ENCODE peak calls at places on chromosomes 7 and 10, in seven cellular contexts. W, G, E, D, K, N and Q are unnamed samples. For H3K4me1, the result is how much of the 10 kb centered on the place peaks cover.

GRCh38 chr7:139133335-139134139 is 24.0 kb upstream of the ZC3HAV1 start:
- DNase-seq in N (peak), W (peak), K (peak), D (peak), G (peak), E (peak), Q (peak)

GRCh38 chr7:93921190-93921585 is 347 bp upstream of the GNG11 start:
- DNase-seq in W (no peak), N (no peak), G (no peak), E (no peak), D (no peak), K (no peak), Q (no peak)

GRCh38 chr10:60433684-60434083 is 44.0 kb upstream of the ANK3 start:
- DNase-seq in G (no peak), K (no peak), N (no peak), E (no peak), W (no peak), D (no peak), Q (no peak)

GRCh38 chr7:36047254-36047653 is 105.8 kb upstream of the EEPD1 start:
- DNase-seq in N (no peak), W (no peak), D (no peak), E (no peak), G (no peak), K (no peak), Q (no peak)

GRCh38 chr7:91567111-91568012 is 303.1 kb downstream of the FZD1 start:
- DNase-seq in K (no peak), D (no peak), W (no peak), E (no peak), G (no peak), N (no peak), Q (no peak)

GRCh38 chr7:26087321-26088091 is 64.5 kb upstream of the NFE2L3 start:
- DNase-seq in D (no peak), W (peak), K (no peak), G (no peak), N (no peak), E (no peak), Q (no peak)

GRCh38 chr7:55083206-55083605 is 64.4 kb downstream of the EGFR start:
- DNase-seq in W (no peak), G (no peak), E (no peak), D (no peak), N (no peak), K (no peak), Q (no peak)

GRCh38 chr10:95264227-95265051 is 26.4 kb downstream of the PDLIM1 start:
- DNase-seq in G (no peak), W (no peak), E (no peak), K (no peak), D (no peak), N (no peak), Q (no peak)

GRCh38 chr7:69717221-69717620 is 118.9 kb downstream of the AUTS2 start:
- DNase-seq in K (no peak), E (no peak), G (no peak), D (no peak), N (no peak), W (no peak), Q (no peak)

GRCh38 chr10:114703377-114704125 is 45.5 kb upstream of the ABLIM1 start:
- DNase-seq in W (no peak), D (no peak), K (no peak), N (no peak), E (no peak), G (no peak), Q (no peak)

GRCh38 chr7:29564455-29565185 is 985 bp downstream of the PRR15 start:
- DNase-seq in K (peak), D (peak), G (peak), E (peak), W (peak), N (peak), Q (peak)

GRCh38 chr7:53642361-53642760 is 606.9 kb downstream of the POM121L12 start:
- DNase-seq in K (no peak), E (no peak), N (no peak), W (no peak), G (no peak), D (no peak), Q (no peak)

GRCh38 chr7:21791046-21791445 is 154.7 kb downstream of the CDCA7L start:
- DNase-seq in W (no peak), N (no peak), K (no peak), G (no peak), D (no peak), E (no peak), Q (no peak)

GRCh38 chr10:119834188-119834587 is 38.5 kb downstream of the MCMBP start:
- DNase-seq in E (no peak), W (no peak), D (no peak), G (no peak), K (no peak), N (no peak), Q (no peak)

GRCh38 chr7:128322040-128322643 is 21.6 kb downstream of the RBM28 start:
- DNase-seq in E (no peak), K (no peak), N (no peak), W (no peak), G (no peak), D (no peak), Q (no peak)

GRCh38 chr7:107874605-107875446 is 16.2 kb upstream of the DLD start:
- DNase-seq in G (peak), D (no peak), K (no peak), W (no peak), N (no peak), E (no peak), Q (no peak)

GRCh38 chr10:132274581-132274980 is 33.2 kb downstream of the STK32C start:
- DNase-seq in D (no peak), G (no peak), K (no peak), N (no peak), W (no peak), E (peak), Q (no peak)

GRCh38 chr7:43701929-43702328 is 27.4 kb downstream of the COA1 start:
- DNase-seq in E (no peak), N (no peak), K (no peak), G (no peak), D (no peak), W (no peak), Q (no peak)

GRCh38 chr7:96663871-96664445 is 45.7 kb downstream of the SEM1 start:
- DNase-seq in D (no peak), G (no peak), N (no peak), K (no peak), W (no peak), E (no peak), Q (no peak)

GRCh38 chr10:73551515-73551914 is 39.6 kb downstream of the USP54 start:
- DNase-seq in K (no peak), D (no peak), W (no peak), N (no peak), G (no peak), E (no peak), Q (no peak)

GRCh38 chr10:5876181-5876768 is 13.4 kb downstream of the ANKRD16 start:
- DNase-seq in G (no peak), D (no peak), W (no peak), K (no peak), N (no peak), E (no peak), Q (no peak)

GRCh38 chr10:126957111-126957510 is 51.9 kb downstream of the DOCK1 start:
- DNase-seq in G (no peak), D (no peak), N (no peak), W (no peak), K (no peak), E (no peak), Q (no peak)

GRCh38 chr7:141156446-141156845 is 82.6 kb downstream of the TMEM178B start:
- DNase-seq in K (no peak), G (no peak), D (no peak), W (no peak), N (no peak), E (no peak), Q (no peak)

GRCh38 chr7:131536361-131536849 is 20.0 kb downstream of the PODXL start:
- DNase-seq in W (no peak), N (no peak), G (no peak), K (peak), E (peak), D (no peak), Q (no peak)

GRCh38 chr10:31341552-31341951 is 22.5 kb downstream of the ZEB1 start:
- DNase-seq in N (no peak), W (no peak), K (no peak), E (no peak), G (no peak), D (no peak), Q (no peak)

GRCh38 chr7:158413962-158414961 is 173.4 kb downstream of the PTPRN2 start:
- DNase-seq in K (no peak), W (no peak), N (no peak), D (no peak), G (no peak), E (no peak), Q (peak)

GRCh38 chr7:133912916-133913697 is 214.0 kb upstream of the LRGUK start:
- DNase-seq in W (no peak), N (no peak), D (no peak), E (no peak), G (no peak), K (no peak), Q (no peak)

GRCh38 chr7:17523813-17524741 is 225.6 kb downstream of the AHR start:
- DNase-seq in N (no peak), G (peak), K (peak), D (peak), E (no peak), W (peak), Q (peak)

GRCh38 chr7:147535619-147536200 is 1054.9 kb upstream of the C7orf33 start:
- DNase-seq in K (no peak), G (no peak), N (no peak), D (no peak), W (no peak), E (no peak), Q (no peak)

GRCh38 chr10:34181545-34182300 is 633.4 kb downstream of the PARD3 start:
- DNase-seq in K (no peak), G (no peak), W (no peak), E (no peak), N (no peak), D (no peak), Q (no peak)

GRCh38 chr10:121236621-121237020 is 361.6 kb downstream of the FGFR2 start:
- DNase-seq in K (no peak), D (no peak), N (no peak), G (no peak), W (no peak), E (no peak), Q (no peak)

GRCh38 chr7:2876031-2876862 is 32.1 kb upstream of the GNA12 start:
- DNase-seq in K (no peak), W (peak), G (peak), D (no peak), N (no peak), E (no peak), Q (no peak)
- H3K4me1 ChIP-seq in K (under half), W (under half), G (under half), D (under half), N (under half), E (under half), Q (under half)

GRCh38 chr10:110057461-110057860 is 49.7 kb downstream of the ADD3 start:
- DNase-seq in K (no peak), D (no peak), G (no peak), N (no peak), E (no peak), W (no peak), Q (no peak)

GRCh38 chr10:110056822-110057221 is 49.0 kb downstream of the ADD3 start:
- DNase-seq in E (no peak), D (no peak), K (no peak), N (no peak), W (no peak), G (no peak), Q (no peak)

GRCh38 chr10:110061687-110062086 is 53.9 kb downstream of the ADD3 start:
- DNase-seq in W (no peak), K (no peak), N (no peak), E (no peak), G (no peak), D (no peak), Q (no peak)

GRCh38 chr10:110059965-110060364 is 52.2 kb downstream of the ADD3 start:
- DNase-seq in D (no peak), K (no peak), W (no peak), E (no peak), N (no peak), G (no peak), Q (no peak)

DNA sequence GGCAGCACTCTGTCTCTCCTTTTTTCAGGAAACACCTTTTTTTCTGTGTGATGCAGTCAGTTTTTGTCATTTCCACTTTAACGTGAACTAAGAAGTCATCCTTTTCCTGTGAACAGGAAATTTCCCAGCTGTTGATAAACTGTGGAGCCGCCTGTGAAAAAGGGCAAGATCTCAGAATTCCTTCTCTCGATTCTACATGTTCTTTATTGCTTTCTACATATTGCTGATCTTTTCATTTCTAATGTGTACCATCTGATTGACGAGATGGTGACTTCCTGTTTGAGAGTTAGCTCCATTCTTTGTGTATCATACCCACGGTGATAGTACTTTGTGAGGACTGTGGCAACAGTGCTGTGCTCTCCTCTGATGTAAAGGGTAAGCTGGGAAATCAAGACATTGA is 50.4 kb downstream of the ADD3 start:
- DNase-seq in W (no peak), D (no peak), K (no peak), G (no peak), N (no peak), E (no peak), Q (no peak)
- H3K4me1 ChIP-seq in W (under half), D (under half), K (under half), G (under half), N (under half), E (under half), Q (under half)

GRCh38 chr10:104580774-104581675 is 60.1 kb upstream of the SORCS3 start:
- DNase-seq in N (peak), W (no peak), G (peak), E (peak), K (peak), D (peak), Q (peak)
- H3K4me1 ChIP-seq in N (under half), W (under half), G (under half), E (under half), K (under half), D (under half), Q (under half)

DNA sequence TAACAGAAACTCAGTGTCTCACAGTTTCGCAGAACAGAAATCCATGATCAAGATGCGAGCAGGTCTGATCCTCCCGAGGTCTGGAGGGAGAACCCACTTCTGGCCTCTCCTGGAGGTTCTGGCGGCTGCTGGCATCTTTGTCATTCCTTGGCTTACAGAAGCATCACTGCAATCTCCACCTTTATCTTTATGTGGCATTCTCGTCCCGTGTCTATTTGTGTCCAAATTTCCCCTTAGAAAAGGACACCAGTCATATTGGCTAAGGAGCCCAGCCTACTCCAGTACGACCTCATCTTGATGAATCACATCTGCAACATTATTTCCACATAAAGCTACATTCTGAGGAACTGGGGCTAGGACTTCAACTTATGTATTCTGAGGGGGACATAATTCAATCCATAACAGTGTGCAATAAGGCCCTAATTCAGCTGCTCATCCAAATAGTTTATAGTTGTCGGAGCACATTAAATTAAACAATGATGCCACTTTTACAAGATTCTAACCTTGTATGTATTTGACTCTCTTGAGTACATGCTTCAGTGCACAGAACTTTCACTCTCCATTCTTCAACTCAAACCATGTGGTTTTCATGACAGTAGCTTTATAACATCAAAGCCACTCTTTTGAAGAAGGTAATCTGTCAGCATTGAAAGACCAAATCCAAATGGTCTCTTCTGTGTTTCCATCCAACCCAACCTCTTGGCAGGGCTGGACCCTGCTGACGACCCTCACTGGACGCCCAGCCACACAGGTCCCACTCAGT is 86.2 kb upstream of the DDC start:
- DNase-seq in N (no peak), E (no peak), K (no peak), W (no peak), G (no peak), D (no peak), Q (no peak)
- H3K4me1 ChIP-seq in N (under half), E (under half), K (under half), W (under half), G (under half), D (under half), Q (under half)

GRCh38 chr10:101466016-101466912 is 112.3 kb downstream of the BTRC start:
- DNase-seq in W (no peak), D (no peak), K (no peak), G (no peak), N (no peak), E (no peak), Q (no peak)
- H3K4me1 ChIP-seq in W (under half), D (under half), K (under half), G (under half), N (under half), E (under half), Q (under half)